ENCODE peak calls at places on chromosomes 13 and 19, in six cellular contexts. T is CD4-positive, alpha-beta T cell; L is SW 1271; D is activated CD4-positive, alpha-beta T cell treated with anti-CD3 and anti-CD28 coated beads, Interleukin-2, amount 10 ng/mL, durations not matched to agents 24 days and 14 days; G is stimulated activated CD4-positive, alpha-beta T cell treated with anti-CD3 and anti-CD28 coated beads, Interleukin-4, amount 100 ng/mL, for 1 hour; Z is ecto neural progenitor cell. A is an unnamed sample.

GRCh38 chr13:23678768-23679167 is 108.6 kb downstream of the TNFRSF19 start:
- DNase-seq in D (no peak), L (no peak), T (no peak), G (no peak), Z (no peak), A (no peak)

GRCh38 chr13:106661236-106661635 is 93.3 kb upstream of the ARGLU1 start:
- DNase-seq in L (no peak), Z (no peak), T (no peak), D (no peak), G (no peak), A (no peak)

GRCh38 chr19:11684987-11685675 is 53.6 kb downstream of the ZNF823 start:
- DNase-seq in L (no peak), D (no peak), Z (no peak), T (no peak), G (no peak), A (no peak)

GRCh38 chr19:1247747-1248453 is 483 bp upstream of the MIDN start:
- DNase-seq in Z (no peak), G (peak), T (peak), D (peak), L (peak), A (peak)

GRCh38 chr13:98782654-98783053 is 30.2 kb upstream of the SLC15A1 start:
- DNase-seq in L (no peak), T (no peak), D (no peak), G (no peak), Z (no peak), A (no peak)

GRCh38 chr13:43783820-43784219 is 3.0 kb downstream of the ENOX1 start:
- DNase-seq in D (no peak), Z (no peak), T (no peak), L (no peak), G (no peak), A (no peak)

GRCh38 chr13:56670563-56670962 is 470.2 kb upstream of the PRR20A start:
- DNase-seq in Z (no peak), D (no peak), T (no peak), L (no peak), G (no peak), A (no peak)

GRCh38 chr13:26475176-26476110 is 82.0 kb upstream of the WASF3 start:
- DNase-seq in L (no peak), T (no peak), D (no peak), G (no peak), Z (no peak), A (no peak)

GRCh38 chr13:98664047-98664446 is 87.1 kb upstream of the STK24 start:
- DNase-seq in Z (no peak), L (no peak), G (peak), T (no peak), D (peak), A (no peak)

GRCh38 chr13:60329221-60329983 is 67.6 kb upstream of the TDRD3 start:
- DNase-seq in L (no peak), Z (peak), D (peak), T (no peak), G (no peak), A (no peak)

GRCh38 chr19:56692496-56692895 is 20.9 kb upstream of the ZNF835 start:
- DNase-seq in L (no peak), D (no peak), Z (no peak), G (no peak), T (no peak), A (no peak)

GRCh38 chr13:31545616-31546015 is 193.7 kb upstream of the RXFP2 start:
- DNase-seq in Z (no peak), G (no peak), T (no peak), D (no peak), L (no peak), A (no peak)

GRCh38 chr19:46860125-46860845 is 512 bp upstream of the ARHGAP35 start:
- DNase-seq in G (peak), T (peak), D (peak), L (peak), Z (peak), A (peak)

GRCh38 chr19:29841559-29842367 is 30.0 kb downstream of the CCNE1 start:
- DNase-seq in D (no peak), Z (peak), G (no peak), T (no peak), L (no peak), A (no peak)

GRCh38 chr13:40275636-40276035 is 390.8 kb downstream of the FOXO1 start:
- DNase-seq in L (no peak), D (no peak), T (no peak), Z (no peak), G (no peak), A (no peak)

GRCh38 chr19:33804021-33804799 is 7.5 kb downstream of the KCTD15 start:
- DNase-seq in Z (no peak), L (no peak), D (no peak), T (no peak), G (no peak), A (no peak)

GRCh38 chr13:48653074-48654054 is at the start of gene CYSLTR2:
- DNase-seq in T (peak), L (no peak), D (peak), Z (no peak), G (no peak), A (no peak)

GRCh38 chr13:58302349-58302748 is 670.8 kb downstream of the PCDH17 start:
- DNase-seq in D (no peak), T (no peak), Z (no peak), L (no peak), G (no peak), A (no peak)

GRCh38 chr13:80753951-80754350 is 413.0 kb upstream of the SPRY2 start:
- DNase-seq in L (no peak), T (no peak), G (no peak), D (no peak), Z (no peak), A (no peak)

GRCh38 chr19:56109216-56109615 is 11.9 kb downstream of the ZNF787 start:
- DNase-seq in L (no peak), T (no peak), G (no peak), Z (no peak), D (no peak), A (no peak)

GRCh38 chr19:15456871-15457700 is 7.3 kb downstream of the RASAL3 start:
- DNase-seq in D (no peak), Z (no peak), L (no peak), G (no peak), T (no peak), A (no peak)

GRCh38 chr19:39031368-39032163 is 783 bp downstream of the FBXO27 start:
- DNase-seq in Z (peak), G (peak), T (peak), D (peak), L (peak), A (peak)

GRCh38 chr13:50400035-50400726 is 384.9 kb downstream of the KCNRG start:
- DNase-seq in L (no peak), Z (no peak), T (no peak), D (no peak), G (no peak), A (no peak)

GRCh38 chr13:43572601-43573360 is 214.0 kb downstream of the ENOX1 start:
- DNase-seq in L (no peak), Z (no peak), T (no peak), G (no peak), D (no peak), A (no peak)

GRCh38 chr19:12034196-12034595 is 1.3 kb downstream of the ZNF433 start:
- DNase-seq in D (no peak), Z (no peak), T (no peak), L (no peak), G (no peak), A (no peak)

GRCh38 chr19:38193445-38193844 is 30.6 kb downstream of the DPF1 start:
- DNase-seq in G (no peak), T (no peak), D (no peak), L (no peak), Z (no peak), A (no peak)

GRCh38 chr19:5913739-5914357 is at the start of gene CAPS:
- DNase-seq in D (no peak), T (no peak), L (no peak), G (no peak), Z (no peak), A (no peak)

A was measured in gastrocnemius medialis.